ENCODE peak calls at places on chromosomes 6 and 20, in five cellular contexts. T is PC-3, W is mesenchymal stem cell, Z is upper lobe of left lung, H is left ventricle myocardium inferior. E is an unnamed sample.

GRCh38 chr20:23302801-23303200 is 47.8 kb upstream of the NXT1 start:
- DNase-seq in T (no peak), W (no peak), Z (no peak), H (no peak), E (no peak)

GRCh38 chr20:34762031-34762555 is 57.9 kb downstream of the TP53INP2 start:
- DNase-seq in T (no peak), W (no peak), Z (no peak), H (no peak), E (no peak)

GRCh38 chr6:88855521-88856152 is 107.8 kb downstream of the RNGTT start:
- DNase-seq in T (peak; percentile 17), W (no peak), Z (no peak), H (no peak), E (no peak)

GRCh38 chr6:85360794-85361642 is 88.9 kb upstream of the NT5E start:
- DNase-seq in T (peak; percentile 91), W (peak; percentile 94), Z (peak; percentile 48), H (no peak), E (peak; percentile 55)

GRCh38 chr6:88922775-88923548 is 40.5 kb downstream of the RNGTT start:
- DNase-seq in T (no peak), W (peak; percentile 48), Z (no peak), H (no peak), E (no peak)

GRCh38 chr6:80789912-80790635 is 683.6 kb downstream of the BCKDHB start:
- DNase-seq in T (peak; percentile 40), W (peak; percentile 23), Z (no peak), H (no peak), E (no peak)

GRCh38 chr6:27757307-27757706 is 154.9 kb downstream of the OR2B2 start:
- DNase-seq in T (no peak), W (no peak), Z (peak; percentile 30), H (no peak), E (no peak)

GRCh38 chr6:47792216-47792733 is 10.4 kb downstream of the OPN5 start:
- DNase-seq in T (no peak), W (no peak), Z (no peak), H (no peak), E (no peak)

GRCh38 chr20:40390654-40391053 is 298.4 kb downstream of the MAFB start:
- DNase-seq in T (no peak), W (no peak), Z (no peak), H (no peak), E (peak; percentile 2)

GRCh38 chr6:104226798-104227444 is 632.8 kb downstream of the HACE1 start:
- DNase-seq in T (no peak), W (peak; percentile 20), Z (no peak), H (no peak), E (no peak)

GRCh38 chr6:11236351-11236750 is 3.9 kb upstream of the NEDD9 start:
- DNase-seq in T (no peak), W (peak; percentile 50), Z (peak; percentile 79), H (no peak), E (no peak)

GRCh38 chr6:121932071-121933009 is 467.1 kb upstream of the HSF2 start:
- DNase-seq in T (peak; percentile 51), W (peak; percentile 94), Z (peak; percentile 29), H (peak; percentile 28), E (peak; percentile 76)

GRCh38 chr6:137977206-137977605 is 110.1 kb downstream of the TNFAIP3 start:
- DNase-seq in T (no peak), W (no peak), Z (no peak), H (no peak), E (no peak)

GRCh38 chr20:15882553-15882952 is 690.7 kb downstream of the KIF16B start:
- DNase-seq in T (peak; percentile 43), W (no peak), Z (no peak), H (no peak), E (no peak)

GRCh38 chr6:100706491-100706890 is 174.6 kb downstream of the ASCC3 start:
- DNase-seq in T (no peak), W (no peak), Z (no peak), H (no peak), E (no peak)

GRCh38 chr6:45420083-45420908 is 42.6 kb upstream of the SUPT3H start:
- DNase-seq in T (peak; percentile 58), W (peak; percentile 72), Z (peak; percentile 33), H (peak; percentile 13), E (peak; percentile 44)

GRCh38 chr6:94177429-94177828 is 758.1 kb upstream of the EPHA7 start:
- DNase-seq in T (no peak), W (peak; percentile 3), Z (no peak), H (no peak), E (no peak)

GRCh38 chr6:30990422-30991086 is 7.0 kb downstream of the MUC21 start:
- DNase-seq in T (no peak), W (no peak), Z (no peak), H (no peak), E (no peak)

GRCh38 chr6:32973144-32973854 is 4.9 kb downstream of the BRD2 start:
- DNase-seq in T (peak; percentile 27), W (peak; percentile 74), Z (peak; percentile 66), H (no peak), E (peak; percentile 73)

GRCh38 chr6:32855467-32856174 is 1.6 kb downstream of the PSMB9 start:
- DNase-seq in T (no peak), W (peak; percentile 28), Z (no peak), H (no peak), E (no peak)

GRCh38 chr6:25603251-25603650 is 48.8 kb upstream of the SCGN start:
- DNase-seq in T (no peak), W (no peak), Z (no peak), H (no peak), E (no peak)

GRCh38 chr6:161369339-161369738 is 95.5 kb upstream of the AGPAT4 start:
- DNase-seq in T (peak; percentile 86), W (peak; percentile 78), Z (peak; percentile 59), H (no peak), E (no peak)

GRCh38 chr20:37867289-37868195 is 35.4 kb upstream of the VSTM2L start:
- DNase-seq in T (no peak), W (peak; percentile 11), Z (no peak), H (no peak), E (no peak)

GRCh38 chr6:137536104-137536773 is 42.0 kb upstream of the OLIG3 start:
- DNase-seq in T (no peak), W (no peak), Z (no peak), H (no peak), E (no peak)

GRCh38 chr6:143183735-143184134 is 123.0 kb downstream of the AIG1 start:
- DNase-seq in T (no peak), W (no peak), Z (no peak), H (no peak), E (no peak)

GRCh38 chr6:2432258-2432657 is 186.9 kb upstream of the GMDS start:
- DNase-seq in T (peak; percentile 93), W (peak; percentile 85), Z (no peak), H (no peak), E (no peak)

GRCh38 chr20:10217517-10218410 is 866 bp upstream of the SNAP25 start:
- DNase-seq in T (no peak), W (peak; percentile 97), Z (no peak), H (no peak), E (peak; percentile 63)

GRCh38 chr6:51118754-51119153 is 300.1 kb downstream of the TFAP2B start:
- DNase-seq in T (peak; percentile 69), W (no peak), Z (no peak), H (no peak), E (no peak)

DNA sequence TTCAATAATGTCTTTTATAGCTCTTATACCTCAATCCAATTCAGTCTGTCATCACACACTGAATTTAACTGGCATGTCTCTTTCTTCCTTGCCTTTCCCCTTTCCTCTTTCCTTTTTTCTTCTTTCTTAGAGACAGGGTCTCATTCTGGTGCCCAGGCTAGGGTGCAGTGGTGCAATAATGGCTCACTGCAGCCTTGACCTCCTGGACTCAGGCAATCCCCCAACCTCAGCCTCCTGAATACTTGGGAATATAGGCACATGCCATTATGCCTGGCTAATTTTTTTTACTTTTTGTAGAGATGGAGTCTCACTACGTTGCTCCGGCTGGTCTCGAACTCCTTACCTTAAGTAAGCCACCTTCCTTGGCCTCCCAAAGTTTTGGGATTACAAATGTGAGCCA is 65.9 kb downstream of the CBFA2T2 start:
- DNase-seq in T (no peak), W (no peak), Z (no peak), H (no peak), E (no peak)
- H3K4me1 ChIP-seq in T (peaks cover 15% of the 10 kb centered on the region), W (peaks cover 11% of the 10 kb centered on the region), Z (peaks cover 9% of the 10 kb centered on the region), H (peaks cover 25% of the 10 kb centered on the region), E (peaks cover 26% of the 10 kb centered on the region)

GRCh38 chr20:51651921-51652549 is 109.5 kb upstream of the NFATC2 start:
- DNase-seq in T (no peak), W (no peak), Z (no peak), H (no peak), E (peak; percentile 94)
- H3K4me1 ChIP-seq in T (peaks cover 15% of the 10 kb centered on the region), W (peaks cover 4% of the 10 kb centered on the region), Z (peaks cover 16% of the 10 kb centered on the region), H (peaks cover 17% of the 10 kb centered on the region), E (peaks cover 51% of the 10 kb centered on the region)

GRCh38 chr20:1941226-1941625 is 46.0 kb downstream of the SIRPA start:
- DNase-seq in T (no peak), W (no peak), Z (peak; percentile 22), H (no peak), E (no peak)
- H3K4me1 ChIP-seq in T (no peaks in the 10 kb centered on the region), W (peaks cover 16% of the 10 kb centered on the region), Z (peaks cover 26% of the 10 kb centered on the region), H (peaks cover 18% of the 10 kb centered on the region), E (peaks cover 6% of the 10 kb centered on the region)

GRCh38 chr6:163745566-163746400 is 331.3 kb downstream of the QKI start:
- DNase-seq in T (peak; percentile 39), W (peak; percentile 87), Z (no peak), H (peak; percentile 76), E (no peak)

GRCh38 chr6:163751032-163751525 is 336.6 kb downstream of the QKI start:
- DNase-seq in T (no peak), W (no peak), Z (no peak), H (no peak), E (no peak)

GRCh38 chr6:163750436-163751031 is 336.0 kb downstream of the QKI start:
- DNase-seq in T (no peak), W (no peak), Z (no peak), H (no peak), E (no peak)

GRCh38 chr6:163748036-163748435 is 333.5 kb downstream of the QKI start:
- DNase-seq in T (no peak), W (no peak), Z (no peak), H (no peak), E (no peak)

GRCh38 chr6:163748886-163749285 is 334.4 kb downstream of the QKI start:
- DNase-seq in T (no peak), W (no peak), Z (no peak), H (no peak), E (no peak)
- H3K4me1 ChIP-seq in T (no peaks in the 10 kb centered on the region), W (peaks cover 12% of the 10 kb centered on the region), Z (no peaks in the 10 kb centered on the region), H (peaks cover 47% of the 10 kb centered on the region), E (no peaks in the 10 kb centered on the region)

DNA sequence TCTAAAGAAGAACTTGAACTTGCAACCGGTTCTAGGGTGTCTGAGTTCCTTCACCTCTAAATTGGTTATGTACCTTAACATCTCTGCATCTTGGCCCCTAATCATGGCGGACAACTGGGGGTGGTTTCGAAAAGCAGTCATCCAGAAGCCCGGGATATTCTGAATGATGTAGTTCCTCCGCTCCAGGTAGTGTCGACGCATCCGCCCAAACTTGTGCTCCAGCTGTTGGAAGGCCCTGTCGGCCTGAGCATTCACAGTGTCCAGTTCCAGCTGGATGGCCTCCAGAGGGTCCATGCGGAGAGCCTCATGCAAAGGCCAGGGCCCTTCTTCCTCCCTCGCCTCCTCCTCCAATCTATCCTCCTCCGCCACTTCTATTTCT is 888 bp downstream of the TSPYL1 start:
- DNase-seq in T (no peak), W (no peak), Z (peak; percentile 35), H (peak; percentile 57), E (no peak)
- H3K4me1 ChIP-seq in T (peaks cover 9% of the 10 kb centered on the region), W (peaks cover 7% of the 10 kb centered on the region), Z (peaks cover 54% of the 10 kb centered on the region), H (peaks cover 73% of the 10 kb centered on the region), E (peaks cover 33% of the 10 kb centered on the region)

E was measured in A673.